ENCODE peak calls at places on chromosomes 2 and 18, in eight cellular contexts. One of them, this sample, is unnamed.
A peak's percentile ranks its signal among the peaks of the same experiment; 100 is the strongest.

GRCh38 chr2:158204741-158205165 is 103.1 kb downstream of the UPP2 start:
- DNase-seq in cardiac muscle cell: no peak
- DNase-seq in CD8-positive, alpha-beta memory T cell: no peak
- DNase-seq in IMR-90: no peak
- DNase-seq in kidney epithelial cell: no peak
- DNase-seq in left lung: no peak
- DNase-seq in pancreas: no peak
- DNase-seq in lower lobe of right lung: no peak
- DNase-seq in this sample: no peak

GRCh38 chr2:101655941-101656422 is 41.5 kb upstream of the MAP4K4 start:
- DNase-seq in cardiac muscle cell: no peak
- DNase-seq in IMR-90: peak; percentile 76
- DNase-seq in left lung: no peak
- DNase-seq in pancreas: no peak
- DNase-seq in lower lobe of right lung: no peak
- DNase-seq in CD8-positive, alpha-beta memory T cell: no peak
- DNase-seq in kidney epithelial cell: no peak
- DNase-seq in this sample: peak; percentile 66

GRCh38 chr2:43486604-43487003 is 109.2 kb downstream of the THADA start:
- DNase-seq in lower lobe of right lung: no peak
- DNase-seq in IMR-90: no peak
- DNase-seq in CD8-positive, alpha-beta memory T cell: no peak
- DNase-seq in cardiac muscle cell: no peak
- DNase-seq in kidney epithelial cell: no peak
- DNase-seq in pancreas: no peak
- DNase-seq in left lung: peak; percentile 41
- DNase-seq in this sample: peak; percentile 80

GRCh38 chr18:55351980-55352714 is 235.8 kb downstream of the TCF4 start:
- DNase-seq in pancreas: no peak
- DNase-seq in cardiac muscle cell: no peak
- DNase-seq in lower lobe of right lung: no peak
- DNase-seq in CD8-positive, alpha-beta memory T cell: no peak
- DNase-seq in kidney epithelial cell: no peak
- DNase-seq in IMR-90: peak; percentile 16
- DNase-seq in left lung: no peak
- DNase-seq in this sample: no peak

GRCh38 chr2:236343400-236344161 is 79.4 kb upstream of the ASB18 start:
- DNase-seq in left lung: no peak
- DNase-seq in cardiac muscle cell: peak; percentile 75
- DNase-seq in pancreas: no peak
- DNase-seq in lower lobe of right lung: no peak
- DNase-seq in CD8-positive, alpha-beta memory T cell: peak; percentile 68
- DNase-seq in kidney epithelial cell: peak; percentile 41
- DNase-seq in IMR-90: peak; percentile 75
- DNase-seq in this sample: peak; percentile 79

GRCh38 chr2:77016964-77017363 is 505.2 kb downstream of the LRRTM4 start:
- DNase-seq in CD8-positive, alpha-beta memory T cell: no peak
- DNase-seq in cardiac muscle cell: no peak
- DNase-seq in pancreas: no peak
- DNase-seq in IMR-90: no peak
- DNase-seq in kidney epithelial cell: no peak
- DNase-seq in left lung: no peak
- DNase-seq in lower lobe of right lung: no peak
- DNase-seq in this sample: no peak

GRCh38 chr18:3268306-3268705 is 6.4 kb downstream of the MYL12B start:
- DNase-seq in cardiac muscle cell: no peak
- DNase-seq in lower lobe of right lung: no peak
- DNase-seq in pancreas: no peak
- DNase-seq in left lung: no peak
- DNase-seq in CD8-positive, alpha-beta memory T cell: no peak
- DNase-seq in kidney epithelial cell: no peak
- DNase-seq in IMR-90: no peak
- DNase-seq in this sample: no peak

GRCh38 chr18:5456577-5457466 is 87.0 kb downstream of the EPB41L3 start:
- DNase-seq in left lung: no peak
- DNase-seq in IMR-90: peak; percentile 62
- DNase-seq in pancreas: no peak
- DNase-seq in kidney epithelial cell: no peak
- DNase-seq in CD8-positive, alpha-beta memory T cell: no peak
- DNase-seq in cardiac muscle cell: peak; percentile 37
- DNase-seq in lower lobe of right lung: no peak
- DNase-seq in this sample: no peak

GRCh38 chr2:117856415-117857210 is 42.1 kb downstream of the DDX18 start:
- DNase-seq in pancreas: no peak
- DNase-seq in CD8-positive, alpha-beta memory T cell: no peak
- DNase-seq in cardiac muscle cell: no peak
- DNase-seq in kidney epithelial cell: peak; percentile 90
- DNase-seq in IMR-90: peak; percentile 96
- DNase-seq in left lung: no peak
- DNase-seq in lower lobe of right lung: no peak
- DNase-seq in this sample: no peak

GRCh38 chr18:46329736-46330246 is 225.6 kb downstream of the HAUS1 start:
- DNase-seq in kidney epithelial cell: no peak
- DNase-seq in IMR-90: no peak
- DNase-seq in CD8-positive, alpha-beta memory T cell: no peak
- DNase-seq in left lung: no peak
- DNase-seq in pancreas: no peak
- DNase-seq in lower lobe of right lung: no peak
- DNase-seq in cardiac muscle cell: no peak
- DNase-seq in this sample: no peak

GRCh38 chr2:43131051-43131889 is 95.1 kb downstream of the ZFP36L2 start:
- DNase-seq in lower lobe of right lung: peak; percentile 89
- DNase-seq in pancreas: no peak
- DNase-seq in kidney epithelial cell: peak; percentile 82
- DNase-seq in CD8-positive, alpha-beta memory T cell: peak; percentile 93
- DNase-seq in IMR-90: peak; percentile 92
- DNase-seq in left lung: peak; percentile 86
- DNase-seq in cardiac muscle cell: peak; percentile 49
- DNase-seq in this sample: peak; percentile 86

GRCh38 chr18:46253498-46253897 is 149.3 kb downstream of the HAUS1 start:
- DNase-seq in CD8-positive, alpha-beta memory T cell: no peak
- DNase-seq in left lung: no peak
- DNase-seq in pancreas: no peak
- DNase-seq in lower lobe of right lung: no peak
- DNase-seq in cardiac muscle cell: no peak
- DNase-seq in kidney epithelial cell: no peak
- DNase-seq in IMR-90: peak; percentile 57
- DNase-seq in this sample: peak; percentile 26

GRCh38 chr2:241020201-241020600 is 21.8 kb downstream of the SNED1 start:
- DNase-seq in pancreas: no peak
- DNase-seq in lower lobe of right lung: no peak
- DNase-seq in kidney epithelial cell: no peak
- DNase-seq in IMR-90: no peak
- DNase-seq in CD8-positive, alpha-beta memory T cell: no peak
- DNase-seq in cardiac muscle cell: no peak
- DNase-seq in left lung: no peak
- DNase-seq in this sample: no peak

GRCh38 chr2:145043399-145043834 is 523.5 kb upstream of the ZEB2 start:
- DNase-seq in pancreas: no peak
- DNase-seq in kidney epithelial cell: no peak
- DNase-seq in cardiac muscle cell: no peak
- DNase-seq in lower lobe of right lung: no peak
- DNase-seq in IMR-90: no peak
- DNase-seq in CD8-positive, alpha-beta memory T cell: no peak
- DNase-seq in left lung: no peak
- DNase-seq in this sample: no peak

GRCh38 chr2:10331033-10331701 is 28.5 kb downstream of the HPCAL1 start:
- DNase-seq in cardiac muscle cell: no peak
- DNase-seq in kidney epithelial cell: no peak
- DNase-seq in lower lobe of right lung: peak; percentile 88
- DNase-seq in pancreas: no peak
- DNase-seq in IMR-90: no peak
- DNase-seq in left lung: peak; percentile 82
- DNase-seq in CD8-positive, alpha-beta memory T cell: peak; percentile 78
- DNase-seq in this sample: peak; percentile 72

GRCh38 chr2:69095246-69095645 is 82.3 kb downstream of the ANTXR1 start:
- DNase-seq in IMR-90: peak; percentile 94
- DNase-seq in lower lobe of right lung: no peak
- DNase-seq in kidney epithelial cell: no peak
- DNase-seq in cardiac muscle cell: no peak
- DNase-seq in CD8-positive, alpha-beta memory T cell: no peak
- DNase-seq in left lung: no peak
- DNase-seq in pancreas: no peak
- DNase-seq in this sample: no peak

GRCh38 chr18:79797518-79798345 is at the start of gene KCNG2:
- DNase-seq in left lung: peak; percentile 33
- DNase-seq in IMR-90: no peak
- DNase-seq in kidney epithelial cell: no peak
- DNase-seq in cardiac muscle cell: peak; percentile 63
- DNase-seq in CD8-positive, alpha-beta memory T cell: peak; percentile 26
- DNase-seq in pancreas: peak; percentile 69
- DNase-seq in lower lobe of right lung: no peak
- DNase-seq in this sample: no peak
- H3K27me3 ChIP-seq in left lung: peaks cover 35% of the 10 kb centered on the region
- H3K27me3 ChIP-seq in IMR-90: peaks cover 30% of the 10 kb centered on the region
- H3K27me3 ChIP-seq in kidney epithelial cell: peaks cover 51% of the 10 kb centered on the region
- H3K27me3 ChIP-seq in cardiac muscle cell: peaks cover 87% of the 10 kb centered on the region
- H3K27me3 ChIP-seq in CD8-positive, alpha-beta memory T cell: peaks cover 13% of the 10 kb centered on the region
- H3K27me3 ChIP-seq in pancreas: no peaks in the 10 kb centered on the region
- H3K27me3 ChIP-seq in lower lobe of right lung: peaks cover 55% of the 10 kb centered on the region
- H3K27me3 ChIP-seq in this sample: peaks cover 5% of the 10 kb centered on the region

GRCh38 chr2:108287169-108287568 is 1.5 kb upstream of the SULT1C2 start:
- DNase-seq in left lung: no peak
- DNase-seq in kidney epithelial cell: no peak
- DNase-seq in pancreas: no peak
- DNase-seq in IMR-90: no peak
- DNase-seq in lower lobe of right lung: no peak
- DNase-seq in cardiac muscle cell: no peak
- DNase-seq in CD8-positive, alpha-beta memory T cell: no peak
- DNase-seq in this sample: no peak
- H3K4me3 ChIP-seq in left lung: no peak overlapping the region
- H3K4me3 ChIP-seq in kidney epithelial cell: no peak overlapping the region
- H3K4me3 ChIP-seq in pancreas: no peak overlapping the region
- H3K4me3 ChIP-seq in IMR-90: no peak overlapping the region
- H3K4me3 ChIP-seq in lower lobe of right lung: no peak overlapping the region
- H3K4me3 ChIP-seq in cardiac muscle cell: no peak overlapping the region
- H3K4me3 ChIP-seq in CD8-positive, alpha-beta memory T cell: no peak overlapping the region
- H3K4me3 ChIP-seq in this sample: no peak overlapping the region

GRCh38 chr18:44795241-44795640 is 114.6 kb downstream of the SETBP1 start:
- DNase-seq in cardiac muscle cell: no peak
- DNase-seq in kidney epithelial cell: no peak
- DNase-seq in IMR-90: no peak
- DNase-seq in CD8-positive, alpha-beta memory T cell: no peak
- DNase-seq in pancreas: no peak
- DNase-seq in lower lobe of right lung: no peak
- DNase-seq in left lung: no peak
- DNase-seq in this sample: no peak

GRCh38 chr18:44801796-44802195 is 121.1 kb downstream of the SETBP1 start:
- DNase-seq in lower lobe of right lung: no peak
- DNase-seq in cardiac muscle cell: no peak
- DNase-seq in kidney epithelial cell: no peak
- DNase-seq in IMR-90: no peak
- DNase-seq in CD8-positive, alpha-beta memory T cell: no peak
- DNase-seq in left lung: no peak
- DNase-seq in pancreas: no peak
- DNase-seq in this sample: no peak

GRCh38 chr18:44796505-44797198 is 116.0 kb downstream of the SETBP1 start:
- DNase-seq in lower lobe of right lung: no peak
- DNase-seq in pancreas: no peak
- DNase-seq in left lung: no peak
- DNase-seq in cardiac muscle cell: no peak
- DNase-seq in CD8-positive, alpha-beta memory T cell: no peak
- DNase-seq in IMR-90: no peak
- DNase-seq in kidney epithelial cell: no peak
- DNase-seq in this sample: no peak

GRCh38 chr18:44799422-44800421 is 119.0 kb downstream of the SETBP1 start:
- DNase-seq in CD8-positive, alpha-beta memory T cell: no peak
- DNase-seq in left lung: no peak
- DNase-seq in kidney epithelial cell: peak; percentile 65
- DNase-seq in cardiac muscle cell: no peak
- DNase-seq in IMR-90: no peak
- DNase-seq in lower lobe of right lung: no peak
- DNase-seq in pancreas: no peak
- DNase-seq in this sample: no peak

DNA sequence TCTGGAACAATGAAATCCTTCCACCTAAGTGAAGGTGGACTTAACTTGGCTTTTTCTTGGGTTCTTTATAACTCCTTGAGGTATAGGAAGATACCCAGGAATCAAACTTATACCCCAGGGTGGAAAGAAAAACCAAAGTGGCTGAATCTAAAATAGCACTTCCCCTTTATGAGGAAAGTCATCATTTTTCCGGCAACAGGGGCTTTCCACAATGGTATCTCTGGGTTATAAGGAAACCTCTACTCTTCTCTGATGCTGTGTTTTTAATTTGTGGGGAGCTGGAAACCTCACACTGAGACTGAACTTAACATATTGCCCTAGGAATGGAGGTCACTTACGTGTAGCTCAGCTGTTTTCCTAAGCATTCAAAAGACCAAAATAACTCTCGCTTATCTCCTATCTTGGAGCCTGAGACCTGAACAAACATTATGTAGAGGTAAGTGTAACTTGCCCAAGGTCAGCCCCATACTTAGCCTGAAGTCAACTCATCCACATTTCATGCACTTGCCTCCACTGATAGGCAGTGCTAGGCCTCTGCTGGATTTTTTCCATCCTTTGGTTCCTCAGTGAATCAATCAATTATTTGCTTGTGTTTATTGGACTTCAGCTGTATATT is 117.9 kb downstream of the SETBP1 start:
- DNase-seq in CD8-positive, alpha-beta memory T cell: no peak
- DNase-seq in kidney epithelial cell: no peak
- DNase-seq in IMR-90: no peak
- DNase-seq in cardiac muscle cell: peak; percentile 79
- DNase-seq in left lung: no peak
- DNase-seq in pancreas: no peak
- DNase-seq in lower lobe of right lung: no peak
- DNase-seq in this sample: no peak
- H3K27me3 ChIP-seq in CD8-positive, alpha-beta memory T cell: no peaks in the 10 kb centered on the region
- H3K27me3 ChIP-seq in kidney epithelial cell: no peaks in the 10 kb centered on the region
- H3K27me3 ChIP-seq in IMR-90: no peaks in the 10 kb centered on the region
- H3K27me3 ChIP-seq in cardiac muscle cell: no peaks in the 10 kb centered on the region
- H3K27me3 ChIP-seq in left lung: no peaks in the 10 kb centered on the region
- H3K27me3 ChIP-seq in pancreas: no peaks in the 10 kb centered on the region
- H3K27me3 ChIP-seq in lower lobe of right lung: no peaks in the 10 kb centered on the region
- H3K27me3 ChIP-seq in this sample: no peaks in the 10 kb centered on the region

GRCh38 chr2:159799833-159800232 is 1.8 kb upstream of the CD302 start:
- DNase-seq in cardiac muscle cell: no peak
- DNase-seq in CD8-positive, alpha-beta memory T cell: no peak
- DNase-seq in IMR-90: no peak
- DNase-seq in left lung: no peak
- DNase-seq in lower lobe of right lung: no peak
- DNase-seq in kidney epithelial cell: no peak
- DNase-seq in pancreas: no peak
- DNase-seq in this sample: no peak

GRCh38 chr2:159798376-159798724 is 342 bp upstream of the CD302 start:
- DNase-seq in lower lobe of right lung: no peak
- DNase-seq in IMR-90: no peak
- DNase-seq in left lung: no peak
- DNase-seq in cardiac muscle cell: no peak
- DNase-seq in pancreas: no peak
- DNase-seq in kidney epithelial cell: no peak
- DNase-seq in CD8-positive, alpha-beta memory T cell: no peak
- DNase-seq in this sample: no peak

GRCh38 chr2:159801925-159802324 is 3.9 kb upstream of the CD302 start:
- DNase-seq in left lung: no peak
- DNase-seq in pancreas: no peak
- DNase-seq in IMR-90: no peak
- DNase-seq in cardiac muscle cell: no peak
- DNase-seq in kidney epithelial cell: no peak
- DNase-seq in CD8-positive, alpha-beta memory T cell: no peak
- DNase-seq in lower lobe of right lung: no peak
- DNase-seq in this sample: no peak

GRCh38 chr2:159795781-159796667 is 2.0 kb downstream of the CD302 start:
- DNase-seq in left lung: no peak
- DNase-seq in kidney epithelial cell: no peak
- DNase-seq in pancreas: no peak
- DNase-seq in lower lobe of right lung: no peak
- DNase-seq in IMR-90: no peak
- DNase-seq in cardiac muscle cell: no peak
- DNase-seq in CD8-positive, alpha-beta memory T cell: no peak
- DNase-seq in this sample: no peak

GRCh38 chr2:159797468-159798375 is at the start of gene CD302:
- DNase-seq in pancreas: peak; percentile 84
- DNase-seq in lower lobe of right lung: peak; percentile 89
- DNase-seq in cardiac muscle cell: peak; percentile 46
- DNase-seq in CD8-positive, alpha-beta memory T cell: no peak
- DNase-seq in IMR-90: peak; percentile 45
- DNase-seq in left lung: peak; percentile 83
- DNase-seq in kidney epithelial cell: no peak
- DNase-seq in this sample: peak; percentile 88
- H3K4me3 ChIP-seq in pancreas: peak within 1 kb of the TSS; percentile 66
- H3K4me3 ChIP-seq in lower lobe of right lung: peak within 1 kb of the TSS; percentile 84
- H3K4me3 ChIP-seq in cardiac muscle cell: peak within 1 kb of the TSS; percentile 29
- H3K4me3 ChIP-seq in CD8-positive, alpha-beta memory T cell: peak within 1 kb of the TSS; percentile 29
- H3K4me3 ChIP-seq in IMR-90: peak within 1 kb of the TSS; percentile 90
- H3K4me3 ChIP-seq in left lung: peak within 1 kb of the TSS; percentile 77
- H3K4me3 ChIP-seq in kidney epithelial cell: peak within 1 kb of the TSS; percentile 82
- H3K4me3 ChIP-seq in this sample: peak within 1 kb of the TSS; percentile 63

This sample was measured in tibial artery.